ENCODE peak calls at places on chromosomes 11 and 22, in seven cellular contexts. Z is HCT116, O is K562, Q is SK-N-SH, S is GM12878, U is H1, W is HepG2. T is an unnamed sample.

GRCh38 chr11:123573291-123573690 is 81.1 kb downstream of the SCN3B start:
- DNase-seq in S (no peak), Z (no peak), W (no peak), O (no peak), U (no peak), Q (no peak), T (no peak)

GRCh38 chr11:119872911-119873310 is 143.9 kb upstream of the NECTIN1 start:
- DNase-seq in Q (peak; percentile 69), Z (no peak), W (no peak), O (no peak), U (no peak), S (no peak), T (no peak)

GRCh38 chr22:32644252-32645100 is 157.0 kb upstream of the TIMP3 start:
- DNase-seq in S (no peak), Q (no peak), O (no peak), U (no peak), W (peak; percentile 98), Z (no peak), T (peak; percentile 7)

GRCh38 chr22:40855104-40855959 is 1.1 kb downstream of the ST13 start:
- DNase-seq in Z (no peak), O (no peak), Q (no peak), S (no peak), U (no peak), W (no peak), T (no peak)

GRCh38 chr11:123065634-123066033 is 3.7 kb upstream of the HSPA8 start:
- DNase-seq in W (no peak), S (no peak), Z (no peak), U (no peak), O (no peak), Q (no peak), T (no peak)

GRCh38 chr22:30783021-30783420 is 88.3 kb downstream of the OSBP2 start:
- DNase-seq in Z (no peak), W (no peak), Q (no peak), U (no peak), O (no peak), S (no peak), T (peak; percentile 75)

GRCh38 chr11:26014456-26015115 is 317.3 kb upstream of the ANO3 start:
- DNase-seq in S (no peak), Z (no peak), Q (no peak), W (no peak), U (no peak), O (no peak), T (no peak)

GRCh38 chr22:21713428-21714058 is 22.1 kb downstream of the YPEL1 start:
- DNase-seq in W (no peak), Q (no peak), Z (no peak), O (no peak), S (peak; percentile 25), U (no peak), T (no peak)

GRCh38 chr11:116373107-116373506 is 399.7 kb downstream of the BUD13 start:
- DNase-seq in Q (no peak), S (no peak), Z (no peak), O (no peak), U (no peak), W (no peak), T (no peak)

GRCh38 chr11:57604289-57605010 is 7.0 kb downstream of the SERPING1 start:
- DNase-seq in O (no peak), S (no peak), U (no peak), W (no peak), Q (no peak), Z (no peak), T (no peak)

GRCh38 chr22:18023509-18024275 is 669 bp downstream of the MICAL3 start:
- DNase-seq in U (peak; percentile 53), Z (peak; percentile 65), S (no peak), O (peak; percentile 42), W (no peak), Q (peak; percentile 87), T (peak; percentile 79)

GRCh38 chr22:30224161-30224857 is 22.2 kb downstream of the LIF start:
- DNase-seq in O (no peak), W (no peak), S (peak; percentile 27), Z (peak; percentile 89), U (no peak), Q (no peak), T (no peak)

GRCh38 chr22:50656122-50657070 is 16.2 kb upstream of the SHANK3 start:
- DNase-seq in S (no peak), U (no peak), Z (no peak), Q (peak; percentile 14), O (no peak), W (peak; percentile 58), T (no peak)

GRCh38 chr22:20236052-20236717 is 31.9 kb downstream of the RTN4R start:
- DNase-seq in W (no peak), O (no peak), S (no peak), Q (no peak), U (no peak), Z (no peak), T (no peak)

GRCh38 chr11:63567044-63567840 is 4.1 kb upstream of the PLAAT2 start:
- DNase-seq in U (no peak), S (peak; percentile 95), W (peak; percentile 32), O (peak; percentile 72), Z (peak; percentile 68), Q (no peak), T (peak; percentile 65)

GRCh38 chr11:16240687-16241086 is 115.7 kb downstream of the SOX6 start:
- DNase-seq in S (no peak), W (no peak), Z (no peak), O (no peak), U (no peak), Q (no peak), T (no peak)

GRCh38 chr22:37906364-37907008 is 389 bp downstream of the MICALL1 start:
- DNase-seq in S (no peak), Z (no peak), Q (peak; percentile 78), U (no peak), W (no peak), O (peak; percentile 42), T (no peak)

GRCh38 chr11:32006799-32007388 is 84.0 kb upstream of the RCN1 start:
- DNase-seq in U (no peak), Z (peak; percentile 35), Q (peak; percentile 42), S (peak; percentile 11), W (peak; percentile 13), O (peak; percentile 47), T (peak; percentile 48)

GRCh38 chr11:113046866-113047265 is 85.6 kb downstream of the NCAM1 start:
- DNase-seq in O (no peak), Z (no peak), S (no peak), Q (no peak), U (no peak), W (no peak), T (no peak)

GRCh38 chr11:61693897-61694840 is 14.0 kb downstream of the DAGLA start:
- DNase-seq in U (no peak), S (no peak), Z (no peak), O (no peak), W (peak; percentile 72), Q (no peak), T (no peak)
- TF ChIP-seq JUND in U (no peak), S (no peak), Z (no peak), O (no peak), W (no peak), Q (no peak), T (no peak)

GRCh38 chr11:74347381-74347780 is 35.9 kb upstream of the P4HA3 start:
- DNase-seq in S (no peak), Q (no peak), Z (no peak), U (no peak), O (no peak), W (peak; percentile 32), T (no peak)
- TF ChIP-seq JUND in S (no peak), Q (no peak), Z (no peak), U (no peak), O (no peak), W (no peak), T (no peak)

DNA sequence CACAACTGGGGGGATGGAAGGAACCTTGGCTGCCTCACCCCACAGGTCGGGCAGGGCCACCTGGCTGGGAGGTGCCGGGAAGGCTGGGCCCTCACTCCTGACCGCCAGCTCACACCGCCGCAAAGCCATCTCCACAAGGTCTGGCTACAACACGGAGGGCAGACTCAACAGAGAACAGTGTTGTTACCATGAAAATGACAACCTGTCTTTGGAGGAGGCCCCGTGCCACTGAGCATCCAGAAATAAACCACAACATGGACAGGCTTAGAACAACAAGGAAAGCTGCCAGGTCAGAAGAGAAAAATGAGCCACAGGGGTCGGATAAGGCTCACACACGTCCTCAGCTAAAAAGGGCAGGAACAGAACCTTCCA is 3.0 kb downstream of the DERL3 start:
- DNase-seq in U (no peak), Q (peak; percentile 8), Z (no peak), W (no peak), O (no peak), S (no peak), T (no peak)
- TF ChIP-seq JUND in U (no peak), Q (no peak), Z (no peak), W (no peak), O (no peak), S (no peak), T (no peak)

DNA sequence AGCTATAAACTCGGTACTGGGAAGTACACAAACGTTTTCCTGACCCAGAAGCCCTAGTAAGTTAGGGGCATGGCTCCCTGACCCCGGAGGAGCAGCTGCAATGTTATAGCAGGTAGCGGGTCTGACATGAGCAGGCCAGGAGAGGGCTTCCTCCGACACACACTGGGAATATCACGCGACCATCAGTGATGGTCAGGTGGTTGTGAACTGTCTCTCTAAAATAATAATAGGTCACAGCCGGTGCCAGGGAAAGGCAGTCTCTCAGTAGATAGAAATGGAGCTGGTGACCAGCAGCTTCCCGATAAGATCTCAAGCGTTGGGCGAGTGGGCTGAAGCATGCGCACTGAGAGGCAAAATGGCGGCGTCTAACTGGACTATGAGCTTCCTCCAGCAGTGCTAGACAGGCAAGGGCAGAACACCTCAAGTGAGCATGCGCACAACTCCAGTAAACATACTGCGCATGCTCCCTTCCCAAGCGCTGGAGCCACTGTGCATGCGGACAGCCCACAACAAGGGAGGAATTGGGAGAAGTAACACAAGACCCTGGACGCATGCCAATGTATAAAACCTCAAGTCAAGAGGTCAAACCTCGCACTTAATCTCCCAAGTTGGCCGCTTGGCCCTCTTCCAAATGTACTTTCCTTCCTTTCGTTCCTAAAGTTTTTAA is 22.3 kb upstream of the TESMIN start:
- DNase-seq in W (no peak), U (no peak), Q (no peak), S (no peak), O (no peak), Z (no peak), T (no peak)
- TF ChIP-seq JUND in W (no peak), U (no peak), Q (no peak), S (no peak), O (no peak), Z (no peak), T (no peak)

T was measured in T47D.